ENCODE peak calls at places on chromosomes 3 and 15, in eight cellular contexts. W is adrenal gland, B is H54, L is brain pericyte, I is skeletal muscle cell, A is GM13976, P is iPS DF 19.7, D is HTR-8/SVneo. E is an unnamed sample.

GRCh38 chr15:98954411-98954810 is 53.2 kb downstream of the PGPEP1L start:
- DNase-seq in W (peak), B (peak), L (peak), I (peak), A (no peak), P (no peak), D (no peak), E (no peak)

GRCh38 chr15:36903922-36904479 is 196.3 kb downstream of the MEIS2 start:
- DNase-seq in W (no peak), B (no peak), L (no peak), I (no peak), A (no peak), P (no peak), D (no peak), E (no peak)

GRCh38 chr15:101641894-101642293 is 10.3 kb downstream of the TM2D3 start:
- DNase-seq in W (no peak), B (no peak), L (no peak), I (no peak), A (no peak), P (no peak), D (no peak), E (peak)

GRCh38 chr15:83692820-83693581 is 39.1 kb downstream of the ADAMTSL3 start:
- DNase-seq in W (no peak), B (no peak), L (no peak), I (no peak), A (no peak), P (no peak), D (no peak), E (no peak)

GRCh38 chr3:45948409-45948808 is 5.1 kb downstream of the CXCR6 start:
- DNase-seq in W (no peak), B (no peak), L (no peak), I (no peak), A (no peak), P (no peak), D (no peak), E (no peak)

GRCh38 chr3:143266936-143267335 is 147.4 kb downstream of the CHST2 start:
- DNase-seq in W (no peak), B (no peak), L (no peak), I (no peak), A (peak), P (no peak), D (no peak), E (no peak)

GRCh38 chr3:54374214-54374855 is 252.0 kb downstream of the CACNA2D3 start:
- DNase-seq in W (peak), B (peak), L (no peak), I (no peak), A (peak), P (peak), D (no peak), E (peak)

GRCh38 chr3:170709046-170709445 is 123.2 kb upstream of the SLC7A14 start:
- DNase-seq in W (no peak), B (no peak), L (no peak), I (peak), A (no peak), P (no peak), D (no peak), E (no peak)

GRCh38 chr15:47787875-47788274 is 70.6 kb downstream of the SEMA6D start:
- DNase-seq in W (no peak), B (no peak), L (no peak), I (no peak), A (no peak), P (no peak), D (no peak), E (no peak)

GRCh38 chr15:69099976-69100375 is 60.5 kb upstream of the GLCE start:
- DNase-seq in W (no peak), B (no peak), L (no peak), I (no peak), A (no peak), P (no peak), D (no peak), E (no peak)

GRCh38 chr15:51133140-51133630 is 38.5 kb upstream of the TNFAIP8L3 start:
- DNase-seq in W (no peak), B (no peak), L (no peak), I (no peak), A (no peak), P (no peak), D (no peak), E (no peak)

GRCh38 chr15:101086394-101087171 is 165.3 kb downstream of the CHSY1 start:
- DNase-seq in W (no peak), B (no peak), L (no peak), I (no peak), A (no peak), P (no peak), D (no peak), E (no peak)

GRCh38 chr3:65678480-65678879 is 360.2 kb downstream of the MAGI1 start:
- DNase-seq in W (no peak), B (no peak), L (no peak), I (no peak), A (no peak), P (no peak), D (no peak), E (no peak)

GRCh38 chr3:28134198-28134597 is 107.2 kb upstream of the CMC1 start:
- DNase-seq in W (no peak), B (no peak), L (no peak), I (no peak), A (no peak), P (no peak), D (no peak), E (no peak)

GRCh38 chr3:49518441-49518840 is 35.8 kb upstream of the BSN start:
- DNase-seq in W (no peak), B (no peak), L (no peak), I (no peak), A (no peak), P (no peak), D (no peak), E (no peak)

E was measured in GM20000.